ENCODE peak calls at places on chromosomes 1 and 21, in seven cellular contexts. One of them, this sample, is unnamed.

GRCh38 chr21:40386301-40386911 is 460.6 kb downstream of the DSCAM start:
- DNase-seq in upper lobe of left lung: peak
- DNase-seq in A549: peak
- DNase-seq in stomach: peak
- DNase-seq in sigmoid colon: no peak
- DNase-seq in ovary: peak
- DNase-seq in tibial nerve: peak
- DNase-seq in this sample: no peak

GRCh38 chr1:234617135-234617985 is 7.4 kb upstream of the IRF2BP2 start:
- DNase-seq in upper lobe of left lung: no peak
- DNase-seq in A549: no peak
- DNase-seq in stomach: no peak
- DNase-seq in sigmoid colon: no peak
- DNase-seq in ovary: no peak
- DNase-seq in tibial nerve: no peak
- DNase-seq in this sample: no peak

GRCh38 chr1:32052887-32053286 is 19.9 kb upstream of the TMEM39B start:
- DNase-seq in upper lobe of left lung: no peak
- DNase-seq in A549: no peak
- DNase-seq in stomach: no peak
- DNase-seq in sigmoid colon: no peak
- DNase-seq in ovary: no peak
- DNase-seq in tibial nerve: no peak
- DNase-seq in this sample: no peak

GRCh38 chr1:198496216-198497143 is 44.0 kb downstream of the ATP6V1G3 start:
- DNase-seq in upper lobe of left lung: no peak
- DNase-seq in A549: no peak
- DNase-seq in stomach: no peak
- DNase-seq in sigmoid colon: no peak
- DNase-seq in ovary: no peak
- DNase-seq in tibial nerve: no peak
- DNase-seq in this sample: no peak

GRCh38 chr21:45262616-45263015 is 25.1 kb downstream of the POFUT2 start:
- DNase-seq in upper lobe of left lung: peak
- DNase-seq in A549: no peak
- DNase-seq in stomach: peak
- DNase-seq in sigmoid colon: no peak
- DNase-seq in ovary: no peak
- DNase-seq in tibial nerve: no peak
- DNase-seq in this sample: no peak

GRCh38 chr1:58857673-58858343 is 74.0 kb upstream of the JUN start:
- DNase-seq in upper lobe of left lung: no peak
- DNase-seq in A549: no peak
- DNase-seq in stomach: no peak
- DNase-seq in sigmoid colon: no peak
- DNase-seq in ovary: no peak
- DNase-seq in tibial nerve: no peak
- DNase-seq in this sample: no peak

GRCh38 chr1:177546346-177546745 is 375.6 kb downstream of the BRINP2 start:
- DNase-seq in upper lobe of left lung: no peak
- DNase-seq in A549: no peak
- DNase-seq in stomach: no peak
- DNase-seq in sigmoid colon: no peak
- DNase-seq in ovary: no peak
- DNase-seq in tibial nerve: no peak
- DNase-seq in this sample: no peak

GRCh38 chr1:3671371-3672180 is 19.3 kb downstream of the TP73 start:
- DNase-seq in upper lobe of left lung: no peak
- DNase-seq in A549: no peak
- DNase-seq in stomach: no peak
- DNase-seq in sigmoid colon: peak
- DNase-seq in ovary: no peak
- DNase-seq in tibial nerve: no peak
- DNase-seq in this sample: no peak

GRCh38 chr1:218546314-218546713 is 201.2 kb downstream of the TGFB2 start:
- DNase-seq in upper lobe of left lung: no peak
- DNase-seq in A549: peak
- DNase-seq in stomach: no peak
- DNase-seq in sigmoid colon: no peak
- DNase-seq in ovary: no peak
- DNase-seq in tibial nerve: no peak
- DNase-seq in this sample: no peak

DNA sequence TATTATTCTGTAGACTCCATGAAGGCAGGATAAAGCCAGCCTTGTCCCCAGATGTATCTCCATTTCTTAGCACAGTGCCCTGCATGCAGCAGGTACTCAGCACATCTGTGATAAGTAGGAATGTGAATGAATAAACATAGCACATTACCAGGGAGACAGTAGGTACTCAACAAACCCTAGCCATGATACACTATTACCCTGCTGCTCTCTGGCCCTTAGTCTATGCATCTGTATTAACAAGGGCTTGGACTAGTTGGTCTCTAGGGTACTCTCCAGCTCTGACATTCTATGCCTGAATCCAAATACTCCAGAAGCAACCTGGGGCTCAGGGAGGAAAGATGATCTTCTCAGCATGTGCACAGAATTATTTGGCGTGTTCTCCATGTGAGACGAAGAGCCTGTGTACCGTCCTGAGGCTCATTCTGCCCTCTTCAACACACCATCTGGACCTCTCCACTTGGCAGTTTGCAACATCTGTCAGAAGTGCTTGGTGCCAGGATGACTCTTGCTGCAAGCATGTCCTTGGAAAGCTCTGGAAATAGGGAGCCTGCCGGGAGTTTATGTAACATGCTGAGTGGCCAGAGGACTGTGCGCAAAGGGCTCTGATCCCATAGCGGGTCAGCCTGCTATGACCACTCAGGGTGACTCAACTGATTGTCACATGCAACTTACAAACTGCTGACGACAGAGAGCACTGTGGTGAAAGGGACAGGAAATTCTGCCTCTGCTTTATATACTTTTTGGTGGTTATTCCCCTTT is 228.2 kb upstream of the USP24 start:
- DNase-seq in upper lobe of left lung: peak
- DNase-seq in A549: peak
- DNase-seq in stomach: peak
- DNase-seq in sigmoid colon: peak
- DNase-seq in ovary: peak
- DNase-seq in tibial nerve: peak
- DNase-seq in this sample: peak
- TF ChIP-seq EP300 in upper lobe of left lung: peak
- TF ChIP-seq EP300 in A549: peak
- TF ChIP-seq EP300 in stomach: peak
- TF ChIP-seq EP300 in sigmoid colon: no peak
- TF ChIP-seq EP300 in ovary: peak
- TF ChIP-seq EP300 in tibial nerve: peak
- TF ChIP-seq EP300 in this sample: peak

DNA sequence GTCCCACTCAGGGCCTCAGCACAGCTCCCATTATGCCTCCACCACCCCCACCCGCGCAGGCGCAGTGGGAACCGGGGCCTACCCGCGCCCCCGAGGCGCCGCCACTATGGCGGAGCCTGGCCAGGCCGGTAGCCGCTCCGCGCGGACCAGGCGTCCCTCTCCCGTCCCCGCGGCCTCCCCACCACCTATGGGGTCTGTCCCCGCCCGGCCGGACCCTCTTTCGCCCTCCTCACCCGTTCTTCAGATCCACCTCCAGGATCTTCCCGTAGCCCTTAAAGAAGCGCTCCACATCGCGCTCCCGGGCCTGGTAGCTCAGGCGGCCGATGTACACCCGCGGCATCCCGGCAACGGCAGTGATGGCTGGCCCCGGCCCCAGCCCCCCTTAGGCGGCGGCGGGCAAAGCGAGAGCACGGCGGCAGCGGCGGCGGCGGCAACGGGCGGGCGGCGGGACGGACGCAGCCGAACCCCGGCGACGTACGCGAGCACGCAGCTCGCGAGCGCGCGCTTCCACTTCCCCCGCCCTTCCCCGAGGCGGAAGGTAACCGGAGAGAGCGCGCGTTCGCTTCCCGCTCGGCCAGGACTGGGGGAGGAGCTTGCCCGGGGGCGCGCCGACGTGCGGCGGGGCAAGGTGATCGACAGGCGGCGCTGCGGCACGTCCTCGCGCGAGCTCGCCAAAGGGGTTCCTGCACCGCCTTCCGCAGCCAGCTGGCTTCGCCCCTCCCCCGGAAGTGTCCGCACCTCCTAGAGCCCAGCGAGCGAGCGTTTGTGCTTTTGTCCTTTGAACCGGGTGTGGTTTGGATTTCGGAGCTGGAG is at the start of gene SRSF4:
- DNase-seq in upper lobe of left lung: peak
- DNase-seq in A549: peak
- DNase-seq in stomach: peak
- DNase-seq in sigmoid colon: peak
- DNase-seq in ovary: peak
- DNase-seq in tibial nerve: peak
- DNase-seq in this sample: peak
- TF ChIP-seq EP300 in upper lobe of left lung: no peak
- TF ChIP-seq EP300 in A549: no peak
- TF ChIP-seq EP300 in stomach: no peak
- TF ChIP-seq EP300 in sigmoid colon: no peak
- TF ChIP-seq EP300 in ovary: peak
- TF ChIP-seq EP300 in tibial nerve: peak
- TF ChIP-seq EP300 in this sample: peak

DNA sequence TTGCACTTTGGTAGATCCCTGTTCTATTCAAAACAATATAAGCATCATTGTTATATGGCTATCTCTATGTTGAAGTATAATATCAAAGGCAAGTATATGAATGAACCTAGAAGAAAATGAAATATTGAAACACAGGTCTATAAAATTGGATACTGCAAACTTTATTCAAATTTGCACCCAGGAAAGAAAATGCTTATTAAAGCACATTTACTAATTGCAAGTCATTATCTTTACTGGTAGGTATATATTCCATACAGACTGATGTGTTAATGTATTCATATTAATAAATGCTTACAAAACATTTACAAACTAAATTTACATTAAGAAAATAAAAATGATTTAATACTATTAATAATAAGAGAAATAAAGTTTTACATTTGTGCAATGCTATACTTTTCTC is 469.8 kb downstream of the NCAM2 start:
- DNase-seq in upper lobe of left lung: no peak
- DNase-seq in A549: no peak
- DNase-seq in stomach: no peak
- DNase-seq in sigmoid colon: no peak
- DNase-seq in ovary: no peak
- DNase-seq in tibial nerve: no peak
- DNase-seq in this sample: no peak
- TF ChIP-seq EP300 in upper lobe of left lung: no peak
- TF ChIP-seq EP300 in A549: no peak
- TF ChIP-seq EP300 in stomach: no peak
- TF ChIP-seq EP300 in sigmoid colon: no peak
- TF ChIP-seq EP300 in ovary: no peak
- TF ChIP-seq EP300 in tibial nerve: no peak
- TF ChIP-seq EP300 in this sample: no peak

GRCh38 chr1:81304187-81304586 is 496.5 kb upstream of the ADGRL2 start:
- DNase-seq in upper lobe of left lung: no peak
- DNase-seq in A549: no peak
- DNase-seq in stomach: no peak
- DNase-seq in sigmoid colon: no peak
- DNase-seq in ovary: no peak
- DNase-seq in tibial nerve: no peak
- DNase-seq in this sample: no peak
- TF ChIP-seq EP300 in upper lobe of left lung: no peak
- TF ChIP-seq EP300 in A549: no peak
- TF ChIP-seq EP300 in stomach: no peak
- TF ChIP-seq EP300 in sigmoid colon: no peak
- TF ChIP-seq EP300 in ovary: no peak
- TF ChIP-seq EP300 in tibial nerve: no peak
- TF ChIP-seq EP300 in this sample: no peak

GRCh38 chr1:232813082-232813481 is 7.9 kb downstream of the MAP10 start:
- DNase-seq in upper lobe of left lung: no peak
- DNase-seq in A549: no peak
- DNase-seq in stomach: no peak
- DNase-seq in sigmoid colon: no peak
- DNase-seq in ovary: no peak
- DNase-seq in tibial nerve: no peak
- DNase-seq in this sample: no peak

GRCh38 chr1:232813757-232814156 is 8.5 kb downstream of the MAP10 start:
- DNase-seq in upper lobe of left lung: no peak
- DNase-seq in A549: no peak
- DNase-seq in stomach: no peak
- DNase-seq in sigmoid colon: no peak
- DNase-seq in ovary: no peak
- DNase-seq in tibial nerve: no peak
- DNase-seq in this sample: no peak

GRCh38 chr1:232812560-232812959 is 7.3 kb downstream of the MAP10 start:
- DNase-seq in upper lobe of left lung: no peak
- DNase-seq in A549: no peak
- DNase-seq in stomach: no peak
- DNase-seq in sigmoid colon: no peak
- DNase-seq in ovary: no peak
- DNase-seq in tibial nerve: no peak
- DNase-seq in this sample: no peak

GRCh38 chr1:232806071-232806510 is 875 bp downstream of the MAP10 start:
- DNase-seq in upper lobe of left lung: no peak
- DNase-seq in A549: no peak
- DNase-seq in stomach: no peak
- DNase-seq in sigmoid colon: no peak
- DNase-seq in ovary: no peak
- DNase-seq in tibial nerve: no peak
- DNase-seq in this sample: no peak

GRCh38 chr1:232810856-232811255 is 5.6 kb downstream of the MAP10 start:
- DNase-seq in upper lobe of left lung: no peak
- DNase-seq in A549: no peak
- DNase-seq in stomach: no peak
- DNase-seq in sigmoid colon: no peak
- DNase-seq in ovary: no peak
- DNase-seq in tibial nerve: no peak
- DNase-seq in this sample: no peak
- TF ChIP-seq EP300 in upper lobe of left lung: no peak
- TF ChIP-seq EP300 in A549: no peak
- TF ChIP-seq EP300 in stomach: no peak
- TF ChIP-seq EP300 in sigmoid colon: no peak
- TF ChIP-seq EP300 in ovary: no peak
- TF ChIP-seq EP300 in tibial nerve: no peak
- TF ChIP-seq EP300 in this sample: no peak

GRCh38 chr1:76352741-76353435 is 278.3 kb downstream of the ST6GALNAC3 start:
- DNase-seq in upper lobe of left lung: no peak
- DNase-seq in A549: no peak
- DNase-seq in stomach: no peak
- DNase-seq in sigmoid colon: no peak
- DNase-seq in ovary: no peak
- DNase-seq in tibial nerve: no peak
- DNase-seq in this sample: no peak

GRCh38 chr1:76354236-76354635 is 279.7 kb downstream of the ST6GALNAC3 start:
- DNase-seq in upper lobe of left lung: no peak
- DNase-seq in A549: no peak
- DNase-seq in stomach: no peak
- DNase-seq in sigmoid colon: no peak
- DNase-seq in ovary: no peak
- DNase-seq in tibial nerve: no peak
- DNase-seq in this sample: no peak

DNA sequence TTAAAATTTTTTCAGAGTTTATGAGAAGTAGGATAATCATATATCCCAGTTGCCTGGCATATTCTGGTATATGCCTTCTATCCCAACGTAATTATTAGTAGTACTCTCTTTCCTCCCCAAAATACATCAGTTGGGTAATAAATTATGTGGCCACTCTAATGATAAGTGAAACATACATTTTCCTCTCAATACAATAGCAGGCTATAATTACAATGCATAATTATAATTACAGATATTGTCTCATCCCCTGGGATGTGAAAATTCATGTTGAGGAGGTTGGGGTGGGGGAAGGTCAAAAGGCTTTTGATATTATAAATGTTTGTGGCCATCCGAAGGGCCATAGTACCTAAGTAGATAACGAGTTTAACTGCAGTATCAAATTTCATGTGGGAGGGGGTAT is 277.1 kb downstream of the ST6GALNAC3 start:
- DNase-seq in upper lobe of left lung: no peak
- DNase-seq in A549: no peak
- DNase-seq in stomach: no peak
- DNase-seq in sigmoid colon: no peak
- DNase-seq in ovary: no peak
- DNase-seq in tibial nerve: no peak
- DNase-seq in this sample: no peak
- TF ChIP-seq EP300 in upper lobe of left lung: no peak
- TF ChIP-seq EP300 in A549: no peak
- TF ChIP-seq EP300 in stomach: no peak
- TF ChIP-seq EP300 in sigmoid colon: no peak
- TF ChIP-seq EP300 in ovary: no peak
- TF ChIP-seq EP300 in tibial nerve: no peak
- TF ChIP-seq EP300 in this sample: no peak